ENCODE peak calls at places on chromosomes 1 and 21, in seven cellular contexts. One of them, this sample, is unnamed.

GRCh38 chr1:238107322-238107721 is 216.6 kb upstream of the ZP4 start:
- DNase-seq in BJ: no peak
- DNase-seq in kidney epithelial cell: no peak
- DNase-seq in ovary: no peak
- DNase-seq in nephron progenitor cell: no peak
- DNase-seq in cardiac muscle cell: no peak
- DNase-seq in Peyer's patch: no peak
- DNase-seq in this sample: no peak

GRCh38 chr1:159000627-159001026 is 9.1 kb upstream of the IFI16 start:
- DNase-seq in kidney epithelial cell: peak
- DNase-seq in BJ: peak
- DNase-seq in ovary: peak
- DNase-seq in nephron progenitor cell: peak
- DNase-seq in cardiac muscle cell: peak
- DNase-seq in Peyer's patch: peak
- DNase-seq in this sample: no peak

GRCh38 chr1:5570931-5571330 is 421.3 kb downstream of the NPHP4 start:
- DNase-seq in nephron progenitor cell: no peak
- DNase-seq in cardiac muscle cell: no peak
- DNase-seq in kidney epithelial cell: no peak
- DNase-seq in BJ: no peak
- DNase-seq in ovary: no peak
- DNase-seq in Peyer's patch: no peak
- DNase-seq in this sample: no peak

GRCh38 chr1:161427733-161428516 is 60.2 kb upstream of the CFAP126 start:
- DNase-seq in kidney epithelial cell: no peak
- DNase-seq in BJ: no peak
- DNase-seq in ovary: no peak
- DNase-seq in cardiac muscle cell: no peak
- DNase-seq in nephron progenitor cell: peak
- DNase-seq in Peyer's patch: no peak
- DNase-seq in this sample: no peak

GRCh38 chr1:178867670-178868069 is 3.2 kb downstream of the ANGPTL1 start:
- DNase-seq in ovary: no peak
- DNase-seq in nephron progenitor cell: no peak
- DNase-seq in kidney epithelial cell: no peak
- DNase-seq in cardiac muscle cell: no peak
- DNase-seq in BJ: no peak
- DNase-seq in Peyer's patch: no peak
- DNase-seq in this sample: no peak

GRCh38 chr1:243255791-243256512 is at the start of gene SDCCAG8:
- DNase-seq in kidney epithelial cell: peak
- DNase-seq in nephron progenitor cell: peak
- DNase-seq in BJ: peak
- DNase-seq in Peyer's patch: peak
- DNase-seq in cardiac muscle cell: peak
- DNase-seq in ovary: peak
- DNase-seq in this sample: peak

GRCh38 chr1:21779613-21780521 is 3.1 kb downstream of the USP48 start:
- DNase-seq in kidney epithelial cell: no peak
- DNase-seq in Peyer's patch: no peak
- DNase-seq in ovary: no peak
- DNase-seq in nephron progenitor cell: no peak
- DNase-seq in cardiac muscle cell: no peak
- DNase-seq in BJ: no peak
- DNase-seq in this sample: no peak

GRCh38 chr1:35795295-35795694 is 12.5 kb upstream of the AGO4 start:
- DNase-seq in BJ: no peak
- DNase-seq in cardiac muscle cell: no peak
- DNase-seq in nephron progenitor cell: no peak
- DNase-seq in kidney epithelial cell: no peak
- DNase-seq in ovary: no peak
- DNase-seq in Peyer's patch: no peak
- DNase-seq in this sample: no peak

GRCh38 chr21:41142051-41142795 is 25.7 kb upstream of the BACE2 start:
- DNase-seq in kidney epithelial cell: peak
- DNase-seq in cardiac muscle cell: no peak
- DNase-seq in ovary: no peak
- DNase-seq in BJ: peak
- DNase-seq in Peyer's patch: no peak
- DNase-seq in nephron progenitor cell: no peak
- DNase-seq in this sample: no peak

GRCh38 chr1:28480308-28480707 is 25.5 kb upstream of the RCC1 start:
- DNase-seq in Peyer's patch: no peak
- DNase-seq in kidney epithelial cell: no peak
- DNase-seq in BJ: no peak
- DNase-seq in cardiac muscle cell: no peak
- DNase-seq in nephron progenitor cell: no peak
- DNase-seq in ovary: no peak
- DNase-seq in this sample: no peak

GRCh38 chr1:201360486-201360885 is 17.0 kb downstream of the TNNT2 start:
- DNase-seq in nephron progenitor cell: no peak
- DNase-seq in Peyer's patch: peak
- DNase-seq in cardiac muscle cell: no peak
- DNase-seq in ovary: no peak
- DNase-seq in kidney epithelial cell: no peak
- DNase-seq in BJ: no peak
- DNase-seq in this sample: no peak

GRCh38 chr1:211928222-211928856 is 97.8 kb upstream of the LPGAT1 start:
- DNase-seq in BJ: no peak
- DNase-seq in nephron progenitor cell: no peak
- DNase-seq in Peyer's patch: no peak
- DNase-seq in cardiac muscle cell: no peak
- DNase-seq in kidney epithelial cell: no peak
- DNase-seq in ovary: no peak
- DNase-seq in this sample: no peak

GRCh38 chr1:93446837-93447451 is 974 bp upstream of the FNBP1L start:
- DNase-seq in BJ: no peak
- DNase-seq in ovary: no peak
- DNase-seq in kidney epithelial cell: no peak
- DNase-seq in nephron progenitor cell: no peak
- DNase-seq in Peyer's patch: peak
- DNase-seq in cardiac muscle cell: no peak
- DNase-seq in this sample: no peak

GRCh38 chr1:8121261-8122159 is 95.4 kb upstream of the ERRFI1 start:
- DNase-seq in ovary: peak
- DNase-seq in cardiac muscle cell: peak
- DNase-seq in kidney epithelial cell: peak
- DNase-seq in Peyer's patch: no peak
- DNase-seq in BJ: no peak
- DNase-seq in nephron progenitor cell: no peak
- DNase-seq in this sample: no peak

DNA sequence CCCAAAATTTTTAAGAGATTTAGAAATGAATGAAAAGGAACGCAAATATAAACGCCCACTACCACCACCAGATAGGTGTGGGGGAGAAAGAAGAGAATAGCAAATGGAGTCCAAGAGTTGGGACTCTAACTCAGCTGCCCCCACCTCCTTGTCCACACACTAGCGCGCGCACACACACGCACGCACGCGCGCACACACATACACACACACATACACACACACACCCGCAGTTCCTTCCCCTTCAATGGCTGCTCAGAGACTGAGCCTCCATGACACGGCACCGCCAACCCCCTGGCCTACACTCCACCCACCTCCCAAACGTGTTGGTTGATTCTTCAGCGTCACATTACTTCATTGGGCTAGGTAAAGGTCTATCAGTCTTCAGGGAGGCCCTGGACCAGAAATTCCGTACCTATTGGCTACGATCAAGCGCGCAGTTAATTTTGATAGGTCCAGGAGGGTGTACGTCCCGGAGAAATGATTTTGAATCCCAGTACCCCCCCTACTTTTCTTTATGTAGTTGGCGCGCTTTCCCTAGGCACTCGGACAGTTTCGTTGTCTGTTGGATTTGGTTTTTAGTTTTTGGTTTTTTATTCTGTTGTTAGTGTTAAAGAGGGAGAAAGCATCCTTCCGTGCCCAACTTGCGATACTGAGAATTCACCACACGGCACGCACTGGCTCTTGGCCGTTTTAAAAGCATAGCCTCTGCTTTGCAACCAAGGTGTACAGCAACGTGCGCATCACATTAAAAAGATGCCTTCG is at the start of gene ANP32E:
- DNase-seq in cardiac muscle cell: peak
- DNase-seq in ovary: peak
- DNase-seq in Peyer's patch: peak
- DNase-seq in kidney epithelial cell: peak
- DNase-seq in BJ: peak
- DNase-seq in nephron progenitor cell: peak
- DNase-seq in this sample: peak
- TF ChIP-seq CTCF in cardiac muscle cell: no peak
- TF ChIP-seq CTCF in ovary: no peak
- TF ChIP-seq CTCF in Peyer's patch: no peak
- TF ChIP-seq CTCF in kidney epithelial cell: no peak
- TF ChIP-seq CTCF in BJ: peak
- TF ChIP-seq CTCF in nephron progenitor cell: peak
- TF ChIP-seq CTCF in this sample: peak

GRCh38 chr1:32072622-32073386 is at the start of gene TMEM39B:
- DNase-seq in cardiac muscle cell: peak
- DNase-seq in BJ: peak
- DNase-seq in Peyer's patch: peak
- DNase-seq in ovary: peak
- DNase-seq in kidney epithelial cell: peak
- DNase-seq in nephron progenitor cell: peak
- DNase-seq in this sample: peak
- TF ChIP-seq CTCF in cardiac muscle cell: peak
- TF ChIP-seq CTCF in BJ: no peak
- TF ChIP-seq CTCF in Peyer's patch: peak
- TF ChIP-seq CTCF in ovary: peak
- TF ChIP-seq CTCF in kidney epithelial cell: no peak
- TF ChIP-seq CTCF in nephron progenitor cell: peak
- TF ChIP-seq CTCF in this sample: no peak

GRCh38 chr21:23401278-23401677 is 2206.0 kb downstream of the MRPL39 start:
- DNase-seq in ovary: no peak
- DNase-seq in cardiac muscle cell: peak
- DNase-seq in Peyer's patch: no peak
- DNase-seq in BJ: no peak
- DNase-seq in nephron progenitor cell: no peak
- DNase-seq in kidney epithelial cell: no peak
- DNase-seq in this sample: no peak
- TF ChIP-seq CTCF in ovary: no peak
- TF ChIP-seq CTCF in cardiac muscle cell: no peak
- TF ChIP-seq CTCF in Peyer's patch: no peak
- TF ChIP-seq CTCF in BJ: no peak
- TF ChIP-seq CTCF in nephron progenitor cell: no peak
- TF ChIP-seq CTCF in kidney epithelial cell: no peak
- TF ChIP-seq CTCF in this sample: peak

GRCh38 chr1:27403931-27404330 is 11.5 kb downstream of the GPR3 start:
- DNase-seq in kidney epithelial cell: no peak
- DNase-seq in ovary: no peak
- DNase-seq in BJ: no peak
- DNase-seq in nephron progenitor cell: no peak
- DNase-seq in Peyer's patch: no peak
- DNase-seq in cardiac muscle cell: no peak
- DNase-seq in this sample: no peak

GRCh38 chr1:27400963-27401341 is 8.5 kb downstream of the GPR3 start:
- DNase-seq in kidney epithelial cell: no peak
- DNase-seq in Peyer's patch: no peak
- DNase-seq in BJ: no peak
- DNase-seq in ovary: no peak
- DNase-seq in cardiac muscle cell: no peak
- DNase-seq in nephron progenitor cell: no peak
- DNase-seq in this sample: no peak

GRCh38 chr1:27402349-27402754 is 9.9 kb downstream of the GPR3 start:
- DNase-seq in BJ: no peak
- DNase-seq in ovary: peak
- DNase-seq in Peyer's patch: peak
- DNase-seq in cardiac muscle cell: peak
- DNase-seq in nephron progenitor cell: no peak
- DNase-seq in kidney epithelial cell: no peak
- DNase-seq in this sample: no peak

GRCh38 chr1:27405074-27405473 is 12.7 kb downstream of the GPR3 start:
- DNase-seq in Peyer's patch: no peak
- DNase-seq in ovary: no peak
- DNase-seq in kidney epithelial cell: no peak
- DNase-seq in cardiac muscle cell: peak
- DNase-seq in BJ: no peak
- DNase-seq in nephron progenitor cell: peak
- DNase-seq in this sample: no peak

GRCh38 chr1:27403065-27403726 is 10.8 kb downstream of the GPR3 start:
- DNase-seq in cardiac muscle cell: peak
- DNase-seq in Peyer's patch: peak
- DNase-seq in nephron progenitor cell: peak
- DNase-seq in ovary: peak
- DNase-seq in BJ: no peak
- DNase-seq in kidney epithelial cell: no peak
- DNase-seq in this sample: no peak
- TF ChIP-seq CTCF in cardiac muscle cell: peak
- TF ChIP-seq CTCF in Peyer's patch: peak
- TF ChIP-seq CTCF in nephron progenitor cell: no peak
- TF ChIP-seq CTCF in ovary: peak
- TF ChIP-seq CTCF in BJ: peak
- TF ChIP-seq CTCF in kidney epithelial cell: peak
- TF ChIP-seq CTCF in this sample: no peak

GRCh38 chr1:87953732-87954344 is 625.2 kb downstream of the LMO4 start:
- DNase-seq in kidney epithelial cell: peak
- DNase-seq in Peyer's patch: peak
- DNase-seq in BJ: no peak
- DNase-seq in nephron progenitor cell: peak
- DNase-seq in cardiac muscle cell: peak
- DNase-seq in ovary: peak
- DNase-seq in this sample: peak
- TF ChIP-seq CTCF in kidney epithelial cell: peak
- TF ChIP-seq CTCF in Peyer's patch: peak
- TF ChIP-seq CTCF in BJ: peak
- TF ChIP-seq CTCF in nephron progenitor cell: peak
- TF ChIP-seq CTCF in cardiac muscle cell: peak
- TF ChIP-seq CTCF in ovary: peak
- TF ChIP-seq CTCF in this sample: peak

GRCh38 chr1:61518670-61519400 is 206.1 kb downstream of the TM2D1 start:
- DNase-seq in ovary: no peak
- DNase-seq in Peyer's patch: no peak
- DNase-seq in kidney epithelial cell: no peak
- DNase-seq in nephron progenitor cell: no peak
- DNase-seq in BJ: no peak
- DNase-seq in cardiac muscle cell: no peak
- DNase-seq in this sample: no peak
- TF ChIP-seq CTCF in ovary: no peak
- TF ChIP-seq CTCF in Peyer's patch: no peak
- TF ChIP-seq CTCF in kidney epithelial cell: no peak
- TF ChIP-seq CTCF in nephron progenitor cell: no peak
- TF ChIP-seq CTCF in BJ: no peak
- TF ChIP-seq CTCF in cardiac muscle cell: no peak
- TF ChIP-seq CTCF in this sample: no peak